ENCODE peak calls at places on chromosome 10, in five cellular contexts. One of them, this sample, is unnamed.

GRCh38 chr10:15719062-15719898 is 442 bp downstream of the ITGA8 start:
- DNase-seq in ovary: peak
- DNase-seq in neural crest cell: peak
- DNase-seq in GM10248: no peak
- DNase-seq in fibroblast of lung: no peak
- DNase-seq in this sample: no peak

GRCh38 chr10:31036209-31036608 is 4.5 kb upstream of the ZNF438 start:
- DNase-seq in ovary: no peak
- DNase-seq in neural crest cell: no peak
- DNase-seq in GM10248: no peak
- DNase-seq in fibroblast of lung: peak
- DNase-seq in this sample: no peak

GRCh38 chr10:42952358-42952757 is 124.5 kb upstream of the RET start:
- DNase-seq in ovary: no peak
- DNase-seq in neural crest cell: peak
- DNase-seq in GM10248: no peak
- DNase-seq in fibroblast of lung: no peak
- DNase-seq in this sample: no peak

GRCh38 chr10:7722927-7723529 is 19.9 kb downstream of the ITIH2 start:
- DNase-seq in ovary: no peak
- DNase-seq in neural crest cell: no peak
- DNase-seq in GM10248: no peak
- DNase-seq in fibroblast of lung: no peak
- DNase-seq in this sample: no peak

GRCh38 chr10:5545778-5546710 is 21.3 kb downstream of the CALML3 start:
- DNase-seq in ovary: peak
- DNase-seq in neural crest cell: no peak
- DNase-seq in GM10248: no peak
- DNase-seq in fibroblast of lung: peak
- DNase-seq in this sample: peak

GRCh38 chr10:128050937-128051336 is 75.3 kb downstream of the MKI67 start:
- DNase-seq in ovary: no peak
- DNase-seq in neural crest cell: no peak
- DNase-seq in GM10248: no peak
- DNase-seq in fibroblast of lung: no peak
- DNase-seq in this sample: no peak

GRCh38 chr10:43170491-43170890 is 32.2 kb downstream of the CSGALNACT2 start:
- DNase-seq in ovary: no peak
- DNase-seq in neural crest cell: no peak
- DNase-seq in GM10248: no peak
- DNase-seq in fibroblast of lung: no peak
- DNase-seq in this sample: peak

GRCh38 chr10:14173706-14174594 is 156.8 kb downstream of the FRMD4A start:
- DNase-seq in ovary: peak
- DNase-seq in neural crest cell: peak
- DNase-seq in GM10248: no peak
- DNase-seq in fibroblast of lung: peak
- DNase-seq in this sample: no peak

GRCh38 chr10:127029061-127029460 is 123.8 kb downstream of the DOCK1 start:
- DNase-seq in ovary: no peak
- DNase-seq in neural crest cell: no peak
- DNase-seq in GM10248: no peak
- DNase-seq in fibroblast of lung: no peak
- DNase-seq in this sample: no peak

GRCh38 chr10:75042292-75042974 is 69.0 kb upstream of the SAMD8 start:
- DNase-seq in ovary: no peak
- DNase-seq in neural crest cell: no peak
- DNase-seq in GM10248: no peak
- DNase-seq in fibroblast of lung: peak
- DNase-seq in this sample: peak

GRCh38 chr10:70440296-70441160 is 953 bp downstream of the NODAL start:
- DNase-seq in ovary: no peak
- DNase-seq in neural crest cell: no peak
- DNase-seq in GM10248: no peak
- DNase-seq in fibroblast of lung: no peak
- DNase-seq in this sample: no peak

GRCh38 chr10:6321880-6322279 is 119.1 kb downstream of the PFKFB3 start:
- DNase-seq in ovary: no peak
- DNase-seq in neural crest cell: no peak
- DNase-seq in GM10248: no peak
- DNase-seq in fibroblast of lung: peak
- DNase-seq in this sample: peak

GRCh38 chr10:30509508-30509907 is 75.5 kb downstream of the MAP3K8 start:
- DNase-seq in ovary: no peak
- DNase-seq in neural crest cell: no peak
- DNase-seq in GM10248: no peak
- DNase-seq in fibroblast of lung: no peak
- DNase-seq in this sample: no peak

GRCh38 chr10:124362572-124362971 is 56.2 kb downstream of the OAT start:
- DNase-seq in ovary: no peak
- DNase-seq in neural crest cell: no peak
- DNase-seq in GM10248: no peak
- DNase-seq in fibroblast of lung: no peak
- DNase-seq in this sample: no peak

GRCh38 chr10:22723343-22723779 is 9.0 kb upstream of the PIP4K2A start:
- DNase-seq in ovary: no peak
- DNase-seq in neural crest cell: no peak
- DNase-seq in GM10248: peak
- DNase-seq in fibroblast of lung: no peak
- DNase-seq in this sample: no peak

GRCh38 chr10:20004087-20004523 is 187.9 kb downstream of the PLXDC2 start:
- DNase-seq in ovary: no peak
- DNase-seq in neural crest cell: no peak
- DNase-seq in GM10248: no peak
- DNase-seq in fibroblast of lung: peak
- DNase-seq in this sample: peak

GRCh38 chr10:101782811-101783735 is at the start of gene NPM3:
- DNase-seq in ovary: peak
- DNase-seq in neural crest cell: peak
- DNase-seq in GM10248: peak
- DNase-seq in fibroblast of lung: peak
- DNase-seq in this sample: peak

GRCh38 chr10:127890935-127891334 is 1.8 kb downstream of the CLRN3 start:
- DNase-seq in ovary: no peak
- DNase-seq in neural crest cell: no peak
- DNase-seq in GM10248: no peak
- DNase-seq in fibroblast of lung: no peak
- DNase-seq in this sample: no peak

GRCh38 chr10:97017474-97017903 is 168.3 kb downstream of the SLIT1 start:
- DNase-seq in ovary: no peak
- DNase-seq in neural crest cell: no peak
- DNase-seq in GM10248: no peak
- DNase-seq in fibroblast of lung: no peak
- DNase-seq in this sample: no peak

GRCh38 chr10:126933116-126933515 is 27.9 kb downstream of the DOCK1 start:
- DNase-seq in ovary: no peak
- DNase-seq in neural crest cell: no peak
- DNase-seq in GM10248: no peak
- DNase-seq in fibroblast of lung: no peak
- DNase-seq in this sample: no peak

GRCh38 chr10:110006358-110007170 is 1.2 kb upstream of the ADD3 start:
- DNase-seq in ovary: no peak
- DNase-seq in neural crest cell: no peak
- DNase-seq in GM10248: no peak
- DNase-seq in fibroblast of lung: peak
- DNase-seq in this sample: peak

GRCh38 chr10:50417486-50417905 is 166.2 kb upstream of the ASAH2 start:
- DNase-seq in ovary: no peak
- DNase-seq in neural crest cell: no peak
- DNase-seq in GM10248: no peak
- DNase-seq in fibroblast of lung: no peak
- DNase-seq in this sample: no peak

GRCh38 chr10:77299257-77299656 is 338.4 kb downstream of the KCNMA1 start:
- DNase-seq in ovary: no peak
- DNase-seq in neural crest cell: no peak
- DNase-seq in GM10248: no peak
- DNase-seq in fibroblast of lung: no peak
- DNase-seq in this sample: no peak

GRCh38 chr10:77300682-77301081 is 336.9 kb downstream of the KCNMA1 start:
- DNase-seq in ovary: no peak
- DNase-seq in neural crest cell: no peak
- DNase-seq in GM10248: no peak
- DNase-seq in fibroblast of lung: no peak
- DNase-seq in this sample: no peak

GRCh38 chr10:77293785-77294184 is 343.8 kb downstream of the KCNMA1 start:
- DNase-seq in ovary: no peak
- DNase-seq in neural crest cell: no peak
- DNase-seq in GM10248: no peak
- DNase-seq in fibroblast of lung: no peak
- DNase-seq in this sample: no peak

GRCh38 chr10:77297370-77297692 is 340.3 kb downstream of the KCNMA1 start:
- DNase-seq in ovary: no peak
- DNase-seq in neural crest cell: no peak
- DNase-seq in GM10248: no peak
- DNase-seq in fibroblast of lung: peak
- DNase-seq in this sample: peak

GRCh38 chr10:77296534-77297369 is 340.9 kb downstream of the KCNMA1 start:
- DNase-seq in ovary: no peak
- DNase-seq in neural crest cell: no peak
- DNase-seq in GM10248: no peak
- DNase-seq in fibroblast of lung: no peak
- DNase-seq in this sample: no peak
- TF ChIP-seq CTCF in ovary: no peak
- TF ChIP-seq CTCF in neural crest cell: no peak
- TF ChIP-seq CTCF in GM10248: no peak
- TF ChIP-seq CTCF in fibroblast of lung: no peak
- TF ChIP-seq CTCF in this sample: peak

DNA sequence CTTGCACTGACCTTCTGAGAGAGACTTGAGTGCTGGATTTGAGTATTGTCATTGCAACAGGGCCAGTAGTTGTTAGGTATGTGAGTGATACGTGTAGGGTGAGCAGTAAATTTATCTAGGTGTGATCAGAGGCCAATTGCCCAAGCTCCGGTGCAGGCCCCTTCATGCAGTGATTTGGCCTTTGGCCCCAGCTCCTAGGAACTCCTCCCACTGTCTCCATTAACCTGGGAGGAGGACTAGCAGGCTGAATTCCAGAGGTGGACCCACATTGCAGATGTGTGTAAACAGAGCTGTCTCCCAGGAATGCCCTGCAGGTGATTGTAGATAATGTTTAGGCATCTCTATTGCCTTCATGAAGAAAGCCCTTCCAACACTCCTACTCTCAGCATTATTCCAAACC is 19.5 kb downstream of the TCF7L2 start:
- DNase-seq in ovary: no peak
- DNase-seq in neural crest cell: no peak
- DNase-seq in GM10248: no peak
- DNase-seq in fibroblast of lung: no peak
- DNase-seq in this sample: no peak
- TF ChIP-seq CTCF in ovary: no peak
- TF ChIP-seq CTCF in neural crest cell: no peak
- TF ChIP-seq CTCF in GM10248: no peak
- TF ChIP-seq CTCF in fibroblast of lung: no peak
- TF ChIP-seq CTCF in this sample: no peak

DNA sequence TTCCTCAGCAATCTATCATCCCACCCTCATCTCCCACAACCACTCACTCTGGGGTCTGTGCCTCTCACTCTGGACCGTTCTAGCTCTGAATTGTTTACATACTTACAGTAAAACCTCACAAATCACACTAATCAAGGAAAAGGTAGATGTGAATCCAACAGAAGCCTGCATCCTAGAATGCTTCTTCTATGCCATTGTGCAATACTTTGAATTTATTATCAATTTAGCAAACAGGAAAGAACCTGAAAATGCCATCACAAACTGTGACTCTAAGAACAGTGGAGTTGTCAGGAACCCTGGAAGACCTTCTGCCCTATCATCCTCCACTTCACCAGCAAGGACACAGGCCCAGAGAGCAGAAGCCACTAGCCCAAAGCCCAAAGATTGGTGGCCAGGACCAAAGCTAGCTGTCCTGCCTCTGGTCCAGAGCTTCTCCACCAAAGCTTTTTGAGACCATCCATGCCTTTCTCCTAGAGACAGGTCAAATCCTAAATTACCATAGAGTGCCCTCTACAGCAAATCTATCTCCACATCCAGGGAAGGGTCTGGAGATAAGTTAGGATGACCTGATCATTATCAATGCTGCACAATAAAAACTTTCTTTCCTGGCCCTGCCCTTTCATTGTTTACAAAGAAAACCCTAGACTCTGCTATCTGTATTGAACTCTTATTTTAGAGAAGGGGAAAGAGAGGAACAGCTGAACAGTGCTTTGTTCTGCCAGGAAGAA is 2.4 kb downstream of the SORBS1 start:
- DNase-seq in ovary: no peak
- DNase-seq in neural crest cell: no peak
- DNase-seq in GM10248: no peak
- DNase-seq in fibroblast of lung: no peak
- DNase-seq in this sample: no peak
- TF ChIP-seq CTCF in ovary: no peak
- TF ChIP-seq CTCF in neural crest cell: no peak
- TF ChIP-seq CTCF in GM10248: no peak
- TF ChIP-seq CTCF in fibroblast of lung: no peak
- TF ChIP-seq CTCF in this sample: no peak

GRCh38 chr10:52951819-52952218 is 179.2 kb upstream of the MBL2 start:
- DNase-seq in ovary: peak
- DNase-seq in neural crest cell: peak
- DNase-seq in GM10248: peak
- DNase-seq in fibroblast of lung: peak
- DNase-seq in this sample: peak
- TF ChIP-seq CTCF in ovary: no peak
- TF ChIP-seq CTCF in neural crest cell: peak
- TF ChIP-seq CTCF in GM10248: peak
- TF ChIP-seq CTCF in fibroblast of lung: peak
- TF ChIP-seq CTCF in this sample: peak

This sample was measured in choroid plexus epithelial cell.